ENCODE peak calls at places on chromosomes 5 and 9, in five cellular contexts. G is H9, O is H1, I is IMR-90, P is neuronal stem cell. A is an unnamed sample.

GRCh38 chr9:137606734-137607138 is 1.2 kb downstream of the ARRDC1 start:
- DNase-seq in P (no peak), O (no peak), I (no peak), G (no peak), A (no peak)

GRCh38 chr9:131608469-131609115 is 63.3 kb downstream of the PRRT1B start:
- DNase-seq in I (peak; percentile 87), P (peak; percentile 52), G (peak; percentile 91), O (peak; percentile 72), A (peak; percentile 86)

GRCh38 chr5:7856855-7857254 is 5.9 kb upstream of the CFAP90 start:
- DNase-seq in G (peak; percentile 68), O (peak; percentile 56), I (peak; percentile 28), P (peak; percentile 23), A (peak; percentile 34)

GRCh38 chr5:132094393-132095076 is 20.9 kb downstream of the CSF2 start:
- DNase-seq in O (no peak), G (peak; percentile 15), I (peak; percentile 99), P (no peak), A (peak; percentile 97)

GRCh38 chr9:93250185-93250584 is 66.2 kb downstream of the WNK2 start:
- DNase-seq in P (no peak), I (no peak), O (no peak), G (no peak), A (no peak)

GRCh38 chr9:99299214-99300102 is 77.4 kb downstream of the SEC61B start:
- DNase-seq in I (peak; percentile 83), G (no peak), O (no peak), P (no peak), A (peak; percentile 58)

GRCh38 chr9:28774433-28775029 is 1201.2 kb upstream of the C9orf72 start:
- DNase-seq in G (no peak), P (peak; percentile 24), O (no peak), I (peak; percentile 0), A (peak; percentile 61)

GRCh38 chr5:37198842-37199241 is 50.3 kb downstream of the CPLANE1 start:
- DNase-seq in G (no peak), I (peak; percentile 33), P (no peak), O (no peak), A (peak; percentile 11)

GRCh38 chr5:144504929-144505578 is 334.4 kb downstream of the KCTD16 start:
- DNase-seq in G (no peak), I (no peak), P (no peak), O (no peak), A (no peak)

GRCh38 chr5:173673295-173674170 is 57.1 kb upstream of the BOD1 start:
- DNase-seq in G (peak; percentile 23), P (no peak), O (no peak), I (no peak), A (no peak)

GRCh38 chr9:87193925-87194380 is 246.6 kb upstream of the GAS1 start:
- DNase-seq in O (no peak), G (no peak), P (no peak), I (peak; percentile 94), A (peak; percentile 95)

GRCh38 chr5:164301136-164301535 is 795.7 kb downstream of the MAT2B start:
- DNase-seq in G (no peak), P (no peak), O (no peak), I (no peak), A (no peak)

GRCh38 chr5:164301708-164302107 is 796.3 kb downstream of the MAT2B start:
- DNase-seq in G (no peak), O (no peak), P (no peak), I (no peak), A (no peak)

GRCh38 chr5:164298165-164298564 is 792.7 kb downstream of the MAT2B start:
- DNase-seq in I (no peak), P (no peak), G (no peak), O (no peak), A (no peak)

GRCh38 chr5:164300295-164300694 is 794.9 kb downstream of the MAT2B start:
- DNase-seq in G (no peak), P (no peak), O (no peak), I (no peak), A (no peak)

GRCh38 chr5:164296603-164297080 is 791.2 kb downstream of the MAT2B start:
- DNase-seq in O (peak; percentile 68), I (peak; percentile 18), G (peak; percentile 78), P (peak; percentile 88), A (peak; percentile 22)
- H4K91ac ChIP-seq in O (peak overlapping the region; percentile 20), I (no peak overlapping the region), G (no peak overlapping the region), P (no peak overlapping the region), A (no peak overlapping the region)

GRCh38 chr9:110131499-110131898 is 76.5 kb downstream of the C9orf152 start:
- DNase-seq in G (no peak), I (peak; percentile 61), P (peak; percentile 38), O (no peak), A (peak; percentile 54)
- H3K4me1 ChIP-seq in G (peaks cover 36% of the 10 kb centered on the region), I (peaks cover 45% of the 10 kb centered on the region), P (peaks cover 37% of the 10 kb centered on the region), O (peaks cover 24% of the 10 kb centered on the region), A (peaks cover 40% of the 10 kb centered on the region)

GRCh38 chr9:133671371-133671770 is 35.2 kb downstream of the DBH start:
- DNase-seq in P (no peak), I (no peak), O (no peak), G (no peak), A (no peak)

GRCh38 chr9:133667759-133668450 is 31.7 kb downstream of the DBH start:
- DNase-seq in P (no peak), G (no peak), O (no peak), I (no peak), A (no peak)

GRCh38 chr9:133670466-133670865 is 34.3 kb downstream of the DBH start:
- DNase-seq in P (no peak), O (no peak), I (no peak), G (no peak), A (no peak)

GRCh38 chr9:133666845-133667244 is 30.7 kb downstream of the DBH start:
- DNase-seq in G (no peak), I (no peak), P (no peak), O (no peak), A (no peak)

GRCh38 chr9:133669402-133669801 is 33.2 kb downstream of the DBH start:
- DNase-seq in G (no peak), P (no peak), I (no peak), O (peak; percentile 59), A (no peak)
- H4K91ac ChIP-seq in G (no peak overlapping the region), P (no peak overlapping the region), I (no peak overlapping the region), O (peak overlapping the region; percentile 80), A (no peak overlapping the region)

GRCh38 chr5:6725448-6725847 is 12.2 kb downstream of the TENT4A start:
- DNase-seq in O (no peak), P (no peak), I (no peak), G (no peak), A (no peak)
- H3K4me1 ChIP-seq in O (peaks cover 16% of the 10 kb centered on the region), P (peaks cover 16% of the 10 kb centered on the region), I (peaks cover 55% of the 10 kb centered on the region), G (no peaks in the 10 kb centered on the region), A (peaks cover 45% of the 10 kb centered on the region)

DNA sequence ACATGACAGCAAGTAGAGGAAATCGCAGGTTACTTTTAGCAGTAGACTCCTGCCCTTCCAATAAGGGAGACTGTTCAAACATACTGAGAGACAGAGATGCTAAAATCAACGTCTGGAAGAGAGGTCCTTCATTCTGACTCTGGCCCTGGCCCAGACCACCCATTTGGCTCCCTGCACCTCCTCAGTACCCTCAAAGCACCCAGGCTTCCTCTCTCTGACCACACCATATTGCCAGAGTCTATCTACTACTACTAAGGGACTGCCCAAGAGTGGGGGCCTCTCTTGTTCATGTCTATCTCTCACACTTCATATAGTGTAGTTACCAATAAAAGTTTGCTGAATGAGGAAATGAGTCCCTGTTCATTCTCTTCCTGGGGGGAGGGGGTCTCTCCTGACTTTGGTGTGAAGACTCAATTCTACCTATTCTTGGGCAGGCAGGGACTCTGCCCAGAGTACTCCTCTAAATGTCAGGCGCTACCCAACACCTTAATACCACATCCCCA is 8.5 kb downstream of the B4GALT1 start:
- DNase-seq in I (no peak), P (no peak), O (no peak), G (no peak), A (no peak)
- H4K91ac ChIP-seq in I (peak overlapping the region; percentile 76), P (no peak overlapping the region), O (no peak overlapping the region), G (no peak overlapping the region), A (peak overlapping the region; percentile 87)

GRCh38 chr5:142994242-142994641 is 224.1 kb downstream of the ARHGAP26 start:
- DNase-seq in G (no peak), O (no peak), I (no peak), P (no peak), A (no peak)
- H3K4me1 ChIP-seq in G (peaks cover 5% of the 10 kb centered on the region), O (no peaks in the 10 kb centered on the region), I (no peaks in the 10 kb centered on the region), P (peaks cover 4% of the 10 kb centered on the region), A (no peaks in the 10 kb centered on the region)

DNA sequence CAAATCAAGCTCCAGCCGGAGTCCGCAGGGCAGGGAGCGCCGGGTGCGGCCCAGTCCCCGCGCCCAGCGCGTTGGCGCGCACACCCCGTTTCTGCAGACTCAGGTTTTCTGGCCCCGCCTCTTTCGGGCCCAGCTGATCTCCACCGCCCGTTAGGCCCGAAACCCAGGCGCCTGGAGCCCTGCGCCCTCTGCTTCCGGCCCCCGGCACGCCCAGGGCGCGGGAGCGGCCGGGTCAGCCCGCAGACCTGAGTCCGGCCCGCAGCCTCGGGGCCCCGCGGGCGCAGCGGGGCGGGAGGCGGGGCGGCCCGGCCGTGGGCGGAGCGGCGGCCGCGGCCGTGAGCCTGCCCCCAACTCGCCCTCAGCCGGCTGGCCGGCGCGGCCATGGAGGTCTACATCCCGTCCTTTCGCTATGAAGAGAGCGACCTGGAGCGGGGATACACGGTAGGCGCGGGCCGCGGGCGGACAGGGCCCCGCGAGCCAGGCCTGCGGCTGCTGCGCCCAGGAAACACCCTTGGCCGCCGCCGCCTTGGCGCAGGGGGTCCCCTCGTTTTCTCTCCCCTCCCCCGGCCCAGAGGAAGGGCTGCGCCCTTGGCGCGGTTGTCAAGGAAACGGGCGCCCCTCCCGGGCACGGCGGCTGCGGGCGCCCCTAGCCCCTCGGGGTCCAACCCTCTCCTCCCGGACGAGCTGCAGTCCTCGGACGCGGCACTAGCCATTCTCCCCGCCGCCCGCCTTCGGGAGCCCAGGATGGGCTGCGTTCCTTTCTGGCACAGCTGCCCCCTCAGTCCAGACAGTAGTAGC is at the start of gene SNX24:
- DNase-seq in G (peak; percentile 87), P (peak; percentile 64), O (peak; percentile 87), I (peak; percentile 56), A (peak; percentile 71)
- H4K91ac ChIP-seq in G (no peak within 1 kb of the TSS), P (no peak within 1 kb of the TSS), O (no peak within 1 kb of the TSS), I (peak within 1 kb of the TSS; percentile 9), A (peak within 1 kb of the TSS; percentile 89)

GRCh38 chr9:124596172-124596839 is 89.1 kb upstream of the NR5A1 start:
- DNase-seq in G (no peak), I (no peak), O (no peak), P (no peak), A (no peak)
- H3K4me1 ChIP-seq in G (peaks cover 18% of the 10 kb centered on the region), I (peaks cover 6% of the 10 kb centered on the region), O (peaks cover 34% of the 10 kb centered on the region), P (peaks cover 16% of the 10 kb centered on the region), A (peaks cover 1% of the 10 kb centered on the region)

DNA sequence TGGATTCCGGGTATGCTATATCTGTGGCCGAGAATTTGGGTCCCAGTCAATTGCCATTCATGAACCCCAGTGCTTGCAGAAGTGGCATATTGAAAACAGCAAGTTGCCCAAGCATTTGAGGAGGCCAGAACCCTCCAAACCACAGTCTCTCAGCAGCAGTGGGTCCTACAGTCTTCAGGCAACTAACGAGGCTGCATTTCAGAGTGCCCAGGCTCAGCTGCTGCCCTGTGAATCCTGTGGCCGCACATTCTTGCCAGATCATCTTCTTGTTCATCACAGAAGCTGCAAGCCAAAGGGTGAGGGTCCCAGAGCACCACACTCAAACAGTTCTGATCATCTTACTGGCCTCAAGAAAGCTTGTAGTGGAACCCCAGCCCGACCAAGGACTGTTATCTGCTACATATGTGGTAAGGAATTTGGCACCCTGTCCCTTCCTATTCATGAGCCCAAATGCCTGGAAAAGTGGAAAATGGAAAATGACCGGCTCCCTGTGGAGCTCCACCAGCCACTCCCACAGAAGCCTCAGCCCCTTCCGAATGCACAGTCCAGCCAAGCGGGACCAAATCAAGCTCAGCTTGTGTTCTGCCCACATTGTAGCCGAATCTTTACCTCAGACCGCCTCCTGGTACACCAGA is 23.0 kb downstream of the ZNF474 start:
- DNase-seq in G (no peak), O (no peak), I (no peak), P (no peak), A (no peak)
- H4K91ac ChIP-seq in G (no peak overlapping the region), O (no peak overlapping the region), I (peak overlapping the region; percentile 95), P (no peak overlapping the region), A (peak overlapping the region; percentile 52)